ENCODE peak calls at places on chromosomes 16 and 17, in five cellular contexts. O, A, C, G and Y are unnamed samples.

GRCh38 chr17:13925579-13925978 is 143.7 kb upstream of the COX10 start:
- DNase-seq in O (no peak), A (no peak), C (no peak), G (no peak), Y (no peak)

GRCh38 chr17:60229189-60229802 is 79.5 kb downstream of the CA4 start:
- DNase-seq in O (peak), A (peak), C (peak), G (peak), Y (no peak)

GRCh38 chr17:48194097-48194550 is 86.6 kb downstream of the SNX11 start:
- DNase-seq in O (peak), A (peak), C (peak), G (peak), Y (no peak)

GRCh38 chr17:29124135-29124930 is 55.9 kb downstream of the MYO18A start:
- DNase-seq in O (peak), A (peak), C (peak), G (peak), Y (peak)

GRCh38 chr16:87436225-87437172 is 44.4 kb downstream of the MAP1LC3B start:
- DNase-seq in O (peak), A (peak), C (no peak), G (peak), Y (no peak)

GRCh38 chr16:53007095-53007494 is 45.6 kb downstream of the CHD9NB start:
- DNase-seq in O (no peak), A (no peak), C (no peak), G (no peak), Y (no peak)

GRCh38 chr16:31508706-31509523 is 724 bp upstream of the RUSF1 start:
- DNase-seq in O (peak), A (peak), C (peak), G (peak), Y (no peak)

GRCh38 chr17:82201498-82201910 is 11.1 kb downstream of the CCDC57 start:
- DNase-seq in O (no peak), A (no peak), C (no peak), G (no peak), Y (no peak)

GRCh38 chr17:32015245-32016013 is 8.2 kb downstream of the LRRC37B start:
- DNase-seq in O (no peak), A (no peak), C (peak), G (peak), Y (peak)

GRCh38 chr17:61627125-61627524 is 36.1 kb upstream of the NACA2 start:
- DNase-seq in O (no peak), A (no peak), C (no peak), G (no peak), Y (no peak)

GRCh38 chr17:4554441-4554996 is 665 bp downstream of the MYBBP1A start:
- DNase-seq in O (no peak), A (no peak), C (no peak), G (no peak), Y (no peak)

GRCh38 chr17:10812674-10813073 is 8.8 kb upstream of the TMEM238L start:
- DNase-seq in O (no peak), A (no peak), C (no peak), G (no peak), Y (no peak)

GRCh38 chr17:28726396-28726911 is 421 bp upstream of the TLCD1 start:
- DNase-seq in O (peak), A (peak), C (peak), G (peak), Y (peak)

GRCh38 chr17:36641331-36641876 is 40.0 kb downstream of the MRM1 start:
- DNase-seq in O (no peak), A (no peak), C (no peak), G (no peak), Y (no peak)

DNA sequence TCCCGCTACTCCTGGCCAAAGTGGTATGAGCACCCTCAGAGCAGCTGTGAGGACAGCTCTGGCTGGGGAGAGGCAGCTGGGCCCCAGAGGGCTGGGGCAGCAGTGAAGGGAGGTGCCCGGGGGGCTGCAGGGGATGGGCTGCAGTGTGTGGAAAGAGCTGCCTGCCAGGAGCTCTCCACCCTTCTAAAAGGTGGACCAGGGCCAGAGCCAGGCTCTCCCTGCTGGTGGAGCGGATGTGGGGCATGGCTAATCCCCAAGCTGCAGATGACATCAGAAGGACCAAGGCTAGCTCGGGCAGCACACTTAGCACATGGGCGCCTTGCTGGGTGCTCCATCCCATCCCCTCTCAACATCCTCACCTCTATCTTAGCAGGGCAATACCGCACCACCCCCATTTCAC is 103.1 kb downstream of the SDK2 start:
- DNase-seq in O (no peak), A (no peak), C (no peak), G (no peak), Y (no peak)
- TF ChIP-seq CTCF in O (no peak), A (no peak), C (no peak), G (no peak), Y (no peak)

DNA sequence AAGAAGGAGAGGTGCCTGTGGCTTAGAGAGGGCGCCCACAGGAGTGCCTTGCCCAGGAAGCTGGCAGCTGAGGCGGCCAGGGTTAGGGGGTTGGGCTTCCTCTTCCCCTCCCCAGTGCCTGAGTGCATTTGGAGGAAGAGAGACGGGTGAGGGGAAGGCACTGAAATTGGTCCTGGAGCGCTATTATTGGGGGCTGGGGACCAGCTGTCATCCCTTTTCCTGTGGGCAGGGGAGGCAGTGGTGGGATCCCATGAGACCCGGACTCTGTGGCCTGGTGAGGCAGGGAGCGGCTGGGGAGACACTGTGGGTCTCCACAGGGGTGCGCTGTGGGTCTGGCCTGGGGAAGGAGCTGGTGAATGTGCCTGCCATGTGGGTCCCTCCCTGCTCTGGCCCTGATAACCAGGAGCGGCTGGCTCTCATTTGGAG is 259.7 kb downstream of the SEC14L1 start:
- DNase-seq in O (no peak), A (no peak), C (no peak), G (no peak), Y (no peak)
- TF ChIP-seq CTCF in O (peak), A (peak), C (peak), G (peak), Y (no peak)

GRCh38 chr16:28501258-28502232 is 5.1 kb downstream of the IL27 start:
- DNase-seq in O (no peak), A (no peak), C (no peak), G (no peak), Y (no peak)

GRCh38 chr16:28504707-28505404 is 1.8 kb downstream of the IL27 start:
- DNase-seq in O (no peak), A (no peak), C (no peak), G (no peak), Y (peak)

GRCh38 chr16:28503470-28504259 is 3.0 kb downstream of the IL27 start:
- DNase-seq in O (no peak), A (no peak), C (no peak), G (no peak), Y (no peak)

GRCh38 chr16:28502290-28502689 is 4.3 kb downstream of the IL27 start:
- DNase-seq in O (no peak), A (no peak), C (no peak), G (no peak), Y (no peak)

GRCh38 chr16:28505489-28506137 is 1.0 kb downstream of the IL27 start:
- DNase-seq in O (no peak), A (no peak), C (no peak), G (no peak), Y (no peak)
- TF ChIP-seq CTCF in O (no peak), A (no peak), C (no peak), G (no peak), Y (no peak)

GRCh38 chr17:80663783-80664206 is 119.2 kb downstream of the RPTOR start:
- DNase-seq in O (peak), A (peak), C (no peak), G (no peak), Y (no peak)
- TF ChIP-seq CTCF in O (no peak), A (no peak), C (no peak), G (no peak), Y (no peak)

GRCh38 chr17:21467739-21468490 is 91.8 kb downstream of the KCNJ12 start:
- DNase-seq in O (no peak), A (no peak), C (no peak), G (no peak), Y (no peak)
- TF ChIP-seq CTCF in O (no peak), A (no peak), C (no peak), G (no peak), Y (no peak)

DNA sequence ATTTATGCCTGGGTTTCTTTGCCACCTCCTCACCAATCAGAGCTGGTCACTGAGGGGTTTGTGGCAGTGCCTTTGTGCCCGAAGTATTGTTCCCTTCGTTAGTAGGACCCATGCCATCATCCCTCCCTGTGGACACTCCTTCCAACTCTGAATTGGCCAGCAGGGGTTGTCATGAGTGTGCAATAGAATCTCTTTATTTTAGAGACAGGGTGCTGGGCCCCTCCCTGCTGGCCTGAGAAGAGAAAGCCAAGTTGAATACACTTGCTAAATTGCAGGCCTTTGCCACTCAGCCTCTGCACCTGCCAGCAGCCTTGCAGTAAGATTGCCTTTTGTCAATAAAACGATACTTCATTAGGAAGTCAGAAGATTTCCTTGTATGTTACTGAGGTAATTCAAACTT is 40.7 kb upstream of the SLC12A3 start:
- DNase-seq in O (no peak), A (no peak), C (peak), G (peak), Y (no peak)
- TF ChIP-seq CTCF in O (peak), A (peak), C (no peak), G (no peak), Y (no peak)

GRCh38 chr16:85239239-85239638 is 127.0 kb upstream of the CIBAR2 start:
- DNase-seq in O (no peak), A (no peak), C (no peak), G (no peak), Y (no peak)

GRCh38 chr16:85235988-85236831 is 123.9 kb upstream of the CIBAR2 start:
- DNase-seq in O (peak), A (no peak), C (no peak), G (peak), Y (no peak)

GRCh38 chr16:85239871-85240270 is 127.6 kb upstream of the CIBAR2 start:
- DNase-seq in O (no peak), A (no peak), C (no peak), G (no peak), Y (no peak)

GRCh38 chr16:85237817-85238216 is 125.5 kb upstream of the CIBAR2 start:
- DNase-seq in O (no peak), A (no peak), C (no peak), G (no peak), Y (no peak)

GRCh38 chr16:85238233-85238647 is 126.0 kb upstream of the CIBAR2 start:
- DNase-seq in O (peak), A (peak), C (no peak), G (peak), Y (no peak)
- TF ChIP-seq CTCF in O (peak), A (peak), C (no peak), G (no peak), Y (no peak)

GRCh38 chr16:83717308-83717707 is 90.5 kb upstream of the HSBP1 start:
- DNase-seq in O (no peak), A (no peak), C (no peak), G (no peak), Y (no peak)
- TF ChIP-seq CTCF in O (no peak), A (no peak), C (no peak), G (no peak), Y (no peak)

GRCh38 chr17:5780476-5780875 is 196.2 kb upstream of the NLRP1 start:
- DNase-seq in O (peak), A (peak), C (no peak), G (peak), Y (no peak)
- TF ChIP-seq CTCF in O (no peak), A (peak), C (no peak), G (peak), Y (no peak)